ENCODE peak calls at places on chromosomes 5 and 9, in six cellular contexts. P, W, C, A, V and F are unnamed samples.
A peak's percentile ranks its signal among the peaks of the same experiment; 100 is the strongest.

GRCh38 chr5:3780907-3781306 is 185.3 kb downstream of the IRX1 start:
- DNase-seq in C (peak; percentile 83), A (no peak), P (no peak), W (no peak), V (no peak), F (no peak)

GRCh38 chr9:14250779-14251145 is 63.2 kb downstream of the NFIB start:
- DNase-seq in V (peak; percentile 47), P (no peak), A (no peak), C (no peak), W (no peak), F (no peak)

GRCh38 chr9:38031594-38031993 is 37.4 kb downstream of the SHB start:
- DNase-seq in C (no peak), P (no peak), V (no peak), A (no peak), W (no peak), F (no peak)

GRCh38 chr5:12330381-12330780 is 426.1 kb upstream of the CTNND2 start:
- DNase-seq in V (no peak), A (no peak), C (no peak), W (no peak), P (no peak), F (no peak)

GRCh38 chr5:67475489-67475888 is 278.9 kb upstream of the CD180 start:
- DNase-seq in C (no peak), A (no peak), W (no peak), P (no peak), V (no peak), F (no peak)

GRCh38 chr5:56496581-56497063 is 263.5 kb upstream of the ANKRD55 start:
- DNase-seq in C (no peak), A (no peak), V (no peak), P (no peak), W (no peak), F (no peak)

GRCh38 chr5:153476767-153477166 is 13.7 kb upstream of the GRIA1 start:
- DNase-seq in V (peak; percentile 92), P (peak; percentile 40), C (peak; percentile 60), W (peak; percentile 49), A (no peak), F (no peak)

GRCh38 chr5:51242453-51242852 is 140.8 kb upstream of the ISL1 start:
- DNase-seq in W (no peak), V (no peak), C (no peak), P (no peak), A (no peak), F (no peak)

GRCh38 chr9:116471093-116471906 is 215.8 kb upstream of the TRIM32 start:
- DNase-seq in A (peak; percentile 43), W (no peak), C (peak; percentile 86), V (peak; percentile 53), P (no peak), F (peak; percentile 21)

GRCh38 chr5:135632806-135633205 is 54.0 kb upstream of the CXCL14 start:
- DNase-seq in A (no peak), W (no peak), V (no peak), C (peak; percentile 45), P (no peak), F (no peak)

GRCh38 chr5:83281658-83282057 is 189.9 kb upstream of the VCAN start:
- DNase-seq in W (no peak), P (peak; percentile 89), V (peak; percentile 35), A (no peak), C (no peak), F (no peak)

GRCh38 chr5:81852277-81853004 is 101.5 kb upstream of the SSBP2 start:
- DNase-seq in P (peak; percentile 51), A (no peak), C (no peak), V (peak; percentile 34), W (peak; percentile 29), F (peak; percentile 21)

GRCh38 chr5:80962630-80963520 is 2.7 kb downstream of the RASGRF2 start:
- DNase-seq in V (no peak), W (no peak), P (no peak), A (no peak), C (no peak), F (no peak)

GRCh38 chr5:130316971-130317421 is 412.7 kb downstream of the CHSY3 start:
- DNase-seq in P (no peak), A (no peak), W (no peak), V (no peak), C (no peak), F (no peak)

GRCh38 chr9:135128035-135128670 is 40.7 kb downstream of the OLFM1 start:
- DNase-seq in P (no peak), A (no peak), V (no peak), W (no peak), C (no peak), F (no peak)

GRCh38 chr9:15286288-15286834 is 20.7 kb downstream of the TTC39B start:
- DNase-seq in A (no peak), P (no peak), C (no peak), V (no peak), W (no peak), F (no peak)

GRCh38 chr9:15293084-15293483 is 13.9 kb downstream of the TTC39B start:
- DNase-seq in C (no peak), W (no peak), V (no peak), P (no peak), A (no peak), F (no peak)

GRCh38 chr9:15287309-15287708 is 19.7 kb downstream of the TTC39B start:
- DNase-seq in A (no peak), W (no peak), V (no peak), P (no peak), C (no peak), F (no peak)

GRCh38 chr9:15293727-15294405 is 13.2 kb downstream of the TTC39B start:
- DNase-seq in V (no peak), P (no peak), C (no peak), A (no peak), W (no peak), F (no peak)

GRCh38 chr9:15289590-15289989 is 17.4 kb downstream of the TTC39B start:
- DNase-seq in P (no peak), V (peak; percentile 59), W (no peak), A (no peak), C (no peak), F (no peak)
- H3K9me3 ChIP-seq in P (no peaks in the 10 kb centered on the region), V (no peaks in the 10 kb centered on the region), W (no peaks in the 10 kb centered on the region), A (no peaks in the 10 kb centered on the region), C (no peaks in the 10 kb centered on the region), F (no peaks in the 10 kb centered on the region)

GRCh38 chr5:93916872-93917271 is 175.5 kb upstream of the POU5F2 start:
- DNase-seq in W (no peak), A (no peak), C (no peak), V (no peak), P (no peak), F (no peak)

GRCh38 chr5:93920956-93921355 is 179.6 kb upstream of the POU5F2 start:
- DNase-seq in P (no peak), C (no peak), V (no peak), A (no peak), W (no peak), F (no peak)

GRCh38 chr5:93909356-93909755 is 168.0 kb upstream of the POU5F2 start:
- DNase-seq in W (no peak), V (no peak), P (no peak), C (no peak), A (no peak), F (no peak)

DNA sequence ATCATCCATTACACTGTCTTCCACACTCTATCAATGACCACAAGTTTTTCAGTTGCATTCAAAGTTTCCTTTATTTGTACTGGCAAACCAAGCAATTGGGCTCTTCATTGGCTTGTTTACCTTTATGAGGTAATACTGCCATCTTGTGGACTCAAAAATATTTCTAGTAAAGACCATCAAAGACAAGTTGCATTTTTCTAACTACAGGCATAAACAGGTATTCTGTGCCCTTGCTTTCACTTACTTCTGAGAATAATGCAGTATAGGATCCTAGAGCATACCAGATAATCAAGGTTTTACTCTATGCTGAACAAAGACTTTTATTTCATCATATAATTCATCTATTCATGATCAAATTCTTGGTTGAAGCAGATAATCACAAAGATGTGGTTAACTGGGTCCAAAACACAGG is 173.7 kb upstream of the POU5F2 start:
- DNase-seq in A (no peak), W (peak; percentile 18), C (no peak), V (peak; percentile 73), P (peak; percentile 54), F (no peak)
- TF ChIP-seq CTCF in A (peak; percentile 50), W (peak; percentile 61), C (peak; percentile 45), V (peak; percentile 69), P (peak; percentile 42), F (peak; percentile 57)

DNA sequence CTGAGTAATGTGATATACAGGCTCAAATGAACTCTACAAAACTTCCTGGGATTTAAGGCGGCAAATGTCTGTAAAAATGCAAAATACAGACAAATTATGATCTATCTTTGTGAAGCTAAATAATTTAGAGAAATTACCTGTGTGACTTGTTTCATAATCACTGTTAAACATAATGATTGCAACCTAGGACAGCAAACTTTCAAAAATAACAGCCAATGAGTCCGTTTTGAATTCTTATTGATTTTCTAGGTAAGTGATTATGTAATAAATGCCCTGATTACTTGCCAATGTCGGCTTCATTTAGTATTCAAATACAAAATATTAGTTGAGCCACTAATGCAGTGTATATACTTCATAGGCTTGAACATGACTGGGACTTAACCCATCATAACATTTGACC is 238.2 kb upstream of the DAB2 start:
- DNase-seq in C (no peak), W (no peak), V (no peak), P (no peak), A (no peak), F (no peak)
- H3K9me3 ChIP-seq in C (no peaks in the 10 kb centered on the region), W (peaks cover 8% of the 10 kb centered on the region), V (no peaks in the 10 kb centered on the region), P (no peaks in the 10 kb centered on the region), A (no peaks in the 10 kb centered on the region), F (no peaks in the 10 kb centered on the region)

DNA sequence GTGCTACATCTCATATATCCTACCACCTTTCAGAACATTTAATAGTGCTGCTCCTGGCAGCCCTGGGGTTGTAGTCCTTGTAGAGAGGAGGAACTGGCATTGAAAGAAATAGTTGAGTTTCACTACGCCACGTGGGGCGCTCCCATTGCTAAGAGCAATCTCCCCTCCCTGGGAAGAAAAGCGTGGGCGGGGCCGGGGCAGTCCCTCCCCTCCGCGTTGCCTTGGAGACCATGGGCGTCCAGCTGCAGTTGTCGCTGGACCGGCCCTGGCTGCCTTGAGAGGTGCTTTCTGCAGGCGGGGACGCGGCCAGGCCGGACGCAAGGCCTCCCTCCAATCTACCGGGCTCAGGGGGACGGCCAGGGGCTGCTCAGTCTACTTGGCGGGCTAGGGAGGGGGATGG is 368 bp upstream of the CCDC180 start:
- DNase-seq in W (peak; percentile 41), V (peak; percentile 57), C (peak; percentile 86), P (no peak), A (peak; percentile 90), F (peak; percentile 57)
- TF ChIP-seq CTCF in W (peak; percentile 31), V (no peak), C (no peak), P (no peak), A (peak; percentile 15), F (no peak)

GRCh38 chr5:178965465-178966055 is 24.6 kb downstream of the ZNF454 start:
- DNase-seq in V (no peak), C (no peak), A (no peak), W (no peak), P (no peak), F (no peak)
- H3K9me3 ChIP-seq in V (peaks cover 53% of the 10 kb centered on the region), C (peaks cover 17% of the 10 kb centered on the region), A (peaks cover 18% of the 10 kb centered on the region), W (peaks cover 62% of the 10 kb centered on the region), P (peaks cover 22% of the 10 kb centered on the region), F (peaks cover 100% of the 10 kb centered on the region)

GRCh38 chr5:127517480-127518318 is at the start of gene PRRC1:
- DNase-seq in P (peak; percentile 59), A (peak; percentile 73), W (peak; percentile 38), V (peak; percentile 81), C (peak; percentile 92), F (peak; percentile 81)
- TF ChIP-seq CTCF in P (no peak), A (no peak), W (no peak), V (no peak), C (no peak), F (no peak)